ENCODE peak calls at places on chromosomes 13 and 19, in eight cellular contexts. J is pancreas; F is tibial nerve; A is CD4-positive, alpha-beta memory T cell; D is cardiac fibroblast; I is keratinocyte; N is HFF-Myc; K is stomach. M is an unnamed sample.

GRCh38 chr13:46385946-46386345 is 1.1 kb downstream of the RUBCNL start:
- DNase-seq in K (no peak), A (no peak), F (no peak), N (no peak), D (no peak), I (no peak), J (no peak), M (no peak)

GRCh38 chr13:33204130-33204927 is 81.2 kb downstream of the STARD13 start:
- DNase-seq in D (peak), F (peak), N (peak), K (peak), J (peak), A (no peak), I (no peak), M (peak)

GRCh38 chr13:66225071-66225470 is 1005.1 kb downstream of the PCDH9 start:
- DNase-seq in A (no peak), F (no peak), J (no peak), N (no peak), D (no peak), K (no peak), I (no peak), M (no peak)

GRCh38 chr13:110261166-110262081 is 45.5 kb downstream of the COL4A1 start:
- DNase-seq in F (no peak), I (no peak), J (no peak), N (no peak), D (no peak), A (no peak), K (no peak), M (no peak)

GRCh38 chr19:11345122-11345752 is 831 bp downstream of the TMEM205 start:
- DNase-seq in I (no peak), J (no peak), N (no peak), K (no peak), F (no peak), A (no peak), D (no peak), M (no peak)

GRCh38 chr13:99267927-99268326 is 9.7 kb upstream of the GPR18 start:
- DNase-seq in K (no peak), J (no peak), F (no peak), I (no peak), N (no peak), A (no peak), D (no peak), M (no peak)

GRCh38 chr19:41548954-41549688 is 26.8 kb upstream of the CEACAM21 start:
- DNase-seq in A (peak), I (no peak), D (peak), N (no peak), K (peak), F (no peak), J (no peak), M (no peak)

GRCh38 chr13:26589754-26590153 is 32.3 kb downstream of the WASF3 start:
- DNase-seq in D (peak), K (peak), I (no peak), F (no peak), N (no peak), J (no peak), A (no peak), M (no peak)

GRCh38 chr13:48404952-48405351 is 8.0 kb downstream of the LPAR6 start:
- DNase-seq in D (no peak), K (no peak), A (no peak), J (no peak), N (no peak), F (no peak), I (no peak), M (no peak)

GRCh38 chr13:112042496-112042895 is 24.5 kb upstream of the SOX1 start:
- DNase-seq in N (no peak), F (no peak), D (no peak), I (no peak), J (no peak), K (no peak), A (no peak), M (no peak)

GRCh38 chr13:28048768-28049167 is 51.6 kb downstream of the FLT3 start:
- DNase-seq in N (no peak), K (no peak), F (no peak), D (no peak), I (no peak), J (no peak), A (no peak), M (no peak)
- H3K4me3 ChIP-seq in N (no peak), K (no peak), F (no peak), D (no peak), I (no peak), J (no peak), A (no peak), M (no peak)

GRCh38 chr13:50509771-50510441 is 333.6 kb downstream of the DLEU7 start:
- DNase-seq in I (no peak), D (no peak), J (no peak), A (no peak), N (no peak), F (no peak), K (no peak), M (no peak)

GRCh38 chr13:50514249-50514648 is 329.2 kb downstream of the DLEU7 start:
- DNase-seq in I (no peak), K (no peak), J (no peak), A (no peak), N (no peak), F (no peak), D (no peak), M (no peak)

GRCh38 chr13:50512602-50513527 is 330.6 kb downstream of the DLEU7 start:
- DNase-seq in I (no peak), F (peak), D (peak), K (peak), N (no peak), J (peak), A (peak), M (no peak)

GRCh38 chr13:50513528-50513863 is 330.0 kb downstream of the DLEU7 start:
- DNase-seq in A (no peak), D (no peak), I (no peak), N (no peak), J (no peak), K (no peak), F (no peak), M (no peak)

DNA sequence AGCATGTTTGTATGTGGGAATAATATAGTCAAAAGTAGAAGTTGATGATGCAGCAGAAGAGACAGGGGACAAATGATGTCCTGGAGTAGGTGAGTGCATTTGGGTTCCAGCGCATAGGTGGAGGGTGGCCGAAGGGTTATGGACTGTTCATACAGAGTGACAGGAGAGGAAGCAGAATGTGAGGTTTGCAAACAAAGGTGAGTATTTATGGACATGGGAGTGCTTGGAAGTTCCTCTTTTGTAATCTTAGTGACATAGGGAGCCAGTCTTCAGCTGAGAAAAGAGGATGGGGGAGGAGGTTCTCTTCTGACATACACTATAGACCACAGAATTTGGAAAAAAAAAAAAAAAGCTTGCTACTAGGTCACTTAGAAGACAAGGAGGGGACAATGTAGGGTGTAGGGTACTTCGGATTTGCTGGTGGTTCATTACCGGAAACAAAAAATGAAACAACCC is 331.6 kb downstream of the DLEU7 start:
- DNase-seq in I (no peak), F (no peak), N (no peak), D (no peak), K (no peak), A (peak), J (no peak), M (no peak)
- H3K4me3 ChIP-seq in I (no peak), F (peak), N (no peak), D (no peak), K (no peak), A (no peak), J (no peak), M (no peak)

DNA sequence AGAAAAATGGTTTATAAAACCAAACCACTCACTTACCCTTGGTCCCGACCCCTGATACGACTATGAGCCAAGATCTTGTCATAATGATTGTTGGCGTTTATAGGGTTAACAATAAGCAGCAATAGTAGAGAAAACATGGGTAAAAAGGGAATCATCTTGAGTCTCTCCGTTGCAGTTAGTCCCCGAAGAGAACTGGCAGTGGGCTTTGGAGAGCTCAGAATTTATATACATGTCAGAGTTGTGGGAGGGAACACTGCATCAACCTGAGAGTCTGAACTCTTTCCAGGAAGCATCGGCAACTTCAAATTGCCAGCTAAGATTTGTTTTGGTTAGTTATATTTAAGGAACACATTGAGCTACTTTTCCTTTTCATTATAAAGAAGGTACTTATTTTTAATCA is at the start of gene POSTN:
- DNase-seq in J (no peak), F (no peak), N (no peak), I (no peak), K (no peak), D (peak), A (no peak), M (no peak)
- H3K4me3 ChIP-seq in J (no peak), F (no peak), N (no peak), I (peak), K (peak), D (peak), A (no peak), M (peak)

GRCh38 chr19:39127812-39128510 is 2.4 kb downstream of the PAK4 start:
- DNase-seq in F (no peak), A (no peak), I (no peak), N (no peak), J (peak), D (no peak), K (peak), M (no peak)

GRCh38 chr19:39126312-39126561 is 651 bp downstream of the PAK4 start:
- DNase-seq in K (no peak), I (no peak), F (no peak), A (no peak), N (no peak), J (no peak), D (no peak), M (no peak)

GRCh38 chr19:39125199-39125553 is 410 bp upstream of the PAK4 start:
- DNase-seq in F (no peak), N (no peak), J (no peak), K (no peak), A (no peak), D (no peak), I (no peak), M (no peak)

GRCh38 chr19:39125554-39126311 is at the start of gene PAK4:
- DNase-seq in F (peak), K (peak), D (peak), N (peak), I (peak), A (peak), J (peak), M (peak)

GRCh38 chr19:39126593-39127187 is 1.1 kb downstream of the PAK4 start:
- DNase-seq in A (no peak), I (no peak), D (peak), J (peak), K (peak), F (no peak), N (no peak), M (no peak)
- H3K4me3 ChIP-seq in A (no peak), I (peak), D (peak), J (peak), K (peak), F (peak), N (peak), M (peak)

GRCh38 chr19:39238209-39238608 is 6.6 kb downstream of the IFNL3 start:
- DNase-seq in N (no peak), J (no peak), D (no peak), I (no peak), K (no peak), A (no peak), F (no peak), M (no peak)

GRCh38 chr19:39240421-39240820 is 4.4 kb downstream of the IFNL3 start:
- DNase-seq in N (no peak), F (no peak), A (no peak), J (no peak), I (no peak), D (no peak), K (no peak), M (no peak)

GRCh38 chr19:39236527-39236926 is 8.3 kb downstream of the IFNL3 start:
- DNase-seq in J (no peak), F (no peak), I (no peak), K (peak), N (no peak), D (no peak), A (no peak), M (no peak)

GRCh38 chr19:39238944-39239343 is 5.9 kb downstream of the IFNL3 start:
- DNase-seq in J (no peak), A (no peak), F (no peak), D (no peak), I (no peak), N (no peak), K (no peak), M (no peak)

GRCh38 chr19:39237200-39238184 is 7.3 kb downstream of the IFNL3 start:
- DNase-seq in A (peak), F (no peak), K (peak), N (no peak), I (no peak), D (no peak), J (peak), M (no peak)
- H3K4me3 ChIP-seq in A (no peak), F (no peak), K (no peak), N (no peak), I (no peak), D (no peak), J (peak), M (no peak)

DNA sequence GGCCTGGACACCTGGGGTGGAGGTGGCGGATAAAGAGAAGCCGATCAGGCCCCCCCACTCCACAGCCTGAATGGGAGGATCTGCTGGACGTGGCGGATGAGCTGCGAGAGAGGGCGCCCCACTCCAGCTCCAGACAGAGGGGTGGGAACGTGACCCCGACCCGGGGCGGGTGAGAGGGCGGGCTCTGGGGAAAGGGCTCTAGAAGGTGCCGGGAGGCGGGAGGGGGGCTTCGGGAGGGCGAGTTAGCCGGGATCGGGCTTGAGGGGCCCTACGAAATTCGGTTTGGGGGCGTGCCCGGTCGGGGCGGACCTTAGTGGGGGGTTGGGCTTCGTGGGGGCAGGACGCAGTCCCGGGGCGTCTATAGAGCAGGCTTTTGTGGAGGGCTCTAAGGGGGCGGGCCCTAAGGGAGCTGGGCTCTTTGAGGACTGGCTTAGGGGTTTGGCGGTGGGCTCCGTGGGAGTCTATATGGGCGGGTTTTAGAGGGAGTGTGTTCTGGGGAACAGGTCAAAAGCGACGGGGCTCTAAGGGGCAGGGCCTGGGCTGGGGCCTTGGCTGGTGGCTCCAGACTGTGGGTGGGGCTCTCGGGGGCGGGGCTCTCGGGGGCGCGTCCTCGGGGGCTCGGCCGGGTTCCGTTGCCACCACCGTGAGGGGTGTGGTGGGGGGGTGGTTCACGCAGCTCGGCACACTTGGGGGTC is 4.1 kb upstream of the NANOS3 start:
- DNase-seq in D (no peak), K (no peak), J (peak), N (no peak), F (no peak), A (no peak), I (no peak), M (no peak)
- H3K4me3 ChIP-seq in D (no peak), K (peak), J (peak), N (peak), F (peak), A (no peak), I (no peak), M (peak)

DNA sequence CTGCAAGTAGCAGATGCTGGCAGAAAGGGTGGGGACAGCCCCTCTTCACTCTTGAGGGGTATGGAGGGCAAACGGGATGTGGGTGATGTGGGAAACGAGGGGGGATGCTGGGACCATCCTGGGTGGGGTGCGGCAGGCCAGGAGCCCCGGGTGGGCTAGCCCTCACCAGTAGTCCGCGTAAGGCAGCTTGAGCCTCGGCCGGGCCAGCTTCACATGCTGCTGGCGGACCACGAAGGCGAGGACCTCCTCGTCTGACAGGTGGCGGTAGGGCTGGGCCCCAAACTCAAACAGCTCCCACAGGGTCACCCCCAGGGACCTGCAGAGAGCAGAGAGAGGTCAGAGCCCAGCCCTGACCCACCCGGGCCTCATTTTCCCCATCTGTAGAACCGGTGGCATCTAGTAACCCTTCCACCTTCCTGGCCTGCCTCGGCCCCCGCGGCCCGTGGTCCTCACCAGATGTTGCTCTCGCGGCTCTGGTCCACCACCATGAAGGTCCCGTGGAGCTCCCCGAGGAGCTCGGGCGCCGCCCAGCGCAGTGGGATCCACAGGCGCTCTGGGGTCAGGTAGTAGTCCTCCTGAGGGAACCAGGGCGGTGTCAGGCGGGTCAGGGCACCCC is 10.7 kb downstream of the LMTK3 start:
- DNase-seq in K (no peak), D (no peak), A (no peak), F (no peak), I (no peak), J (no peak), N (no peak), M (no peak)
- H3K4me3 ChIP-seq in K (peak), D (no peak), A (no peak), F (no peak), I (peak), J (peak), N (no peak), M (no peak)

GRCh38 chr19:3132971-3133792 is 2.7 kb upstream of the GNA15 start:
- DNase-seq in I (no peak), N (no peak), D (no peak), J (peak), K (no peak), F (peak), A (peak), M (peak)
- H3K4me3 ChIP-seq in I (no peak), N (no peak), D (no peak), J (no peak), K (no peak), F (no peak), A (no peak), M (no peak)

DNA sequence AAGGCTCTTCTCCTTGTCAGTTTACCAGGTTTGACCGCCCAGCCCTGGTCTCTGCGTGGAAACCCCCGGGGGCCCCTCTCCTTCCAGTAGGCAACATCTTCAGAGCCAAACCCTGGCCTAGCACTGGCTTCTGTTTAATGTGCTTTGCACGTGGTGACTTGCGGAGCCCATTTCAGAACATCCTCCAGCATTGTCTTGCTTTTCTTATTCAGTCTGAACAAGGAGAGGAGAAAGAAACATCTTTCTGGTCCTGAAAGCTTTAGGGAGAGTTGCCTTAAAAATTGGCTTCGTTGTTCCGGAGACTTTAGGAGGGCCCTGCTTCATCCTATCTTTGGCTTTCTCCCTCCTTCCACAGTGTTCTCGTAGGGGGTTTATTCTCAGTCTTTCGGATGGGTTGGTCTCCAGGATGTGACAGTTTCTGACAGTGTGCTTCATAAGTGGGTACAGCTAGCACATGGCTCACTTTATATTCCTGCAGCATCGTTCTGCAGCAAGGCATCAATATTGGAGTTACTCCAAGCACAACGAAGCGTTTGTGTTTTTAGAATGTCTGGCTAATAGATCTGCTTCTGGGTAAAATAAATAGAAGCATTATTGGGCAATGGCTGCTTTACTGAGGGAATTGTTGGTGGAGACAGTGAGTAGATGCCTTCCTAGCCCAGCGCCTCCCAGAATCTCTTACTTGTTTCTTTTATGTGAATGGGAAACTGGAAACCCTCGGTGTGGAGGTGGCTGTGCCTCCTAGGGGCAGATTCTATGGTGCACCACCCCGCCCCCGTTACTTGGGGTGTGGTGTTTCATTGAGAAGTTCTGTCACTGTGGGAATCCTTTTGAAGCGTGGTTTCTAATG is 1.8 kb downstream of the FARP1 start:
- DNase-seq in J (no peak), K (no peak), A (no peak), I (no peak), D (peak), F (no peak), N (peak), M (peak)
- H3K4me3 ChIP-seq in J (peak), K (peak), A (no peak), I (peak), D (peak), F (peak), N (peak), M (peak)